ENCODE peak calls at places on chromosome 7, in nine cellular contexts. One of them, this sample, is unnamed. For H3K27me3, the result is how much of the 10 kb centered on the place peaks cover.

GRCh38 chr7:16465469-16466086 is at the start of gene SOSTDC1:
- DNase-seq in CD8-positive, alpha-beta memory T cell: no peak
- DNase-seq in brain microvascular endothelial cell: no peak
- DNase-seq in CD4-positive, alpha-beta T cell: no peak
- DNase-seq in tibial artery: no peak
- DNase-seq in dorsolateral prefrontal cortex: no peak
- DNase-seq in osteoblast: peak
- DNase-seq in astrocyte: peak
- DNase-seq in upper lobe of left lung: no peak
- DNase-seq in this sample: no peak

GRCh38 chr7:10536561-10536960 is 437.1 kb upstream of the PHF14 start:
- DNase-seq in upper lobe of left lung: no peak
- DNase-seq in brain microvascular endothelial cell: no peak
- DNase-seq in CD4-positive, alpha-beta T cell: no peak
- DNase-seq in osteoblast: no peak
- DNase-seq in dorsolateral prefrontal cortex: no peak
- DNase-seq in astrocyte: no peak
- DNase-seq in tibial artery: no peak
- DNase-seq in CD8-positive, alpha-beta memory T cell: no peak
- DNase-seq in this sample: no peak

GRCh38 chr7:20307119-20307518 is 23.6 kb upstream of the ITGB8 start:
- DNase-seq in brain microvascular endothelial cell: peak
- DNase-seq in tibial artery: no peak
- DNase-seq in osteoblast: no peak
- DNase-seq in dorsolateral prefrontal cortex: no peak
- DNase-seq in CD4-positive, alpha-beta T cell: no peak
- DNase-seq in CD8-positive, alpha-beta memory T cell: no peak
- DNase-seq in astrocyte: peak
- DNase-seq in upper lobe of left lung: no peak
- DNase-seq in this sample: peak

GRCh38 chr7:15446280-15446679 is 115.5 kb downstream of the AGMO start:
- DNase-seq in astrocyte: no peak
- DNase-seq in tibial artery: no peak
- DNase-seq in osteoblast: no peak
- DNase-seq in CD4-positive, alpha-beta T cell: no peak
- DNase-seq in upper lobe of left lung: no peak
- DNase-seq in brain microvascular endothelial cell: no peak
- DNase-seq in dorsolateral prefrontal cortex: no peak
- DNase-seq in CD8-positive, alpha-beta memory T cell: no peak
- DNase-seq in this sample: no peak

GRCh38 chr7:23804707-23805106 is 94.7 kb downstream of the STK31 start:
- DNase-seq in astrocyte: no peak
- DNase-seq in upper lobe of left lung: no peak
- DNase-seq in osteoblast: no peak
- DNase-seq in dorsolateral prefrontal cortex: no peak
- DNase-seq in brain microvascular endothelial cell: no peak
- DNase-seq in tibial artery: no peak
- DNase-seq in CD8-positive, alpha-beta memory T cell: no peak
- DNase-seq in CD4-positive, alpha-beta T cell: no peak
- DNase-seq in this sample: no peak

GRCh38 chr7:15686209-15686956 is at the start of gene MEOX2:
- DNase-seq in astrocyte: peak
- DNase-seq in upper lobe of left lung: peak
- DNase-seq in dorsolateral prefrontal cortex: no peak
- DNase-seq in CD8-positive, alpha-beta memory T cell: no peak
- DNase-seq in tibial artery: peak
- DNase-seq in osteoblast: peak
- DNase-seq in brain microvascular endothelial cell: peak
- DNase-seq in CD4-positive, alpha-beta T cell: no peak
- DNase-seq in this sample: peak

GRCh38 chr7:74272305-74273038 is 16.7 kb upstream of the CLIP2 start:
- DNase-seq in astrocyte: peak
- DNase-seq in CD4-positive, alpha-beta T cell: no peak
- DNase-seq in upper lobe of left lung: peak
- DNase-seq in osteoblast: peak
- DNase-seq in dorsolateral prefrontal cortex: peak
- DNase-seq in CD8-positive, alpha-beta memory T cell: no peak
- DNase-seq in tibial artery: peak
- DNase-seq in brain microvascular endothelial cell: peak
- DNase-seq in this sample: peak

GRCh38 chr7:73858807-73859206 is 2.2 kb upstream of the TMEM270 start:
- DNase-seq in CD4-positive, alpha-beta T cell: no peak
- DNase-seq in dorsolateral prefrontal cortex: no peak
- DNase-seq in upper lobe of left lung: no peak
- DNase-seq in osteoblast: peak
- DNase-seq in brain microvascular endothelial cell: no peak
- DNase-seq in CD8-positive, alpha-beta memory T cell: no peak
- DNase-seq in astrocyte: no peak
- DNase-seq in tibial artery: no peak
- DNase-seq in this sample: no peak

GRCh38 chr7:149669121-149669818 is 104.1 kb downstream of the ZNF467 start:
- DNase-seq in dorsolateral prefrontal cortex: no peak
- DNase-seq in tibial artery: no peak
- DNase-seq in astrocyte: no peak
- DNase-seq in upper lobe of left lung: no peak
- DNase-seq in osteoblast: peak
- DNase-seq in brain microvascular endothelial cell: no peak
- DNase-seq in CD8-positive, alpha-beta memory T cell: no peak
- DNase-seq in CD4-positive, alpha-beta T cell: no peak
- DNase-seq in this sample: peak

GRCh38 chr7:111264111-111264868 is 173.4 kb downstream of the LRRN3 start:
- DNase-seq in CD8-positive, alpha-beta memory T cell: no peak
- DNase-seq in osteoblast: no peak
- DNase-seq in dorsolateral prefrontal cortex: no peak
- DNase-seq in upper lobe of left lung: no peak
- DNase-seq in astrocyte: no peak
- DNase-seq in tibial artery: no peak
- DNase-seq in CD4-positive, alpha-beta T cell: no peak
- DNase-seq in brain microvascular endothelial cell: no peak
- DNase-seq in this sample: no peak

GRCh38 chr7:139648941-139649425 is 125.5 kb downstream of the CLEC2L start:
- DNase-seq in dorsolateral prefrontal cortex: no peak
- DNase-seq in brain microvascular endothelial cell: no peak
- DNase-seq in tibial artery: no peak
- DNase-seq in upper lobe of left lung: peak
- DNase-seq in CD4-positive, alpha-beta T cell: no peak
- DNase-seq in astrocyte: no peak
- DNase-seq in CD8-positive, alpha-beta memory T cell: no peak
- DNase-seq in osteoblast: no peak
- DNase-seq in this sample: no peak

GRCh38 chr7:44587843-44588711 is 6.0 kb upstream of the TMED4 start:
- DNase-seq in astrocyte: peak
- DNase-seq in dorsolateral prefrontal cortex: peak
- DNase-seq in upper lobe of left lung: peak
- DNase-seq in CD8-positive, alpha-beta memory T cell: peak
- DNase-seq in brain microvascular endothelial cell: peak
- DNase-seq in osteoblast: peak
- DNase-seq in CD4-positive, alpha-beta T cell: peak
- DNase-seq in tibial artery: no peak
- DNase-seq in this sample: peak

GRCh38 chr7:107014381-107015023 is 30.0 kb upstream of the PRKAR2B start:
- DNase-seq in tibial artery: no peak
- DNase-seq in osteoblast: no peak
- DNase-seq in brain microvascular endothelial cell: no peak
- DNase-seq in upper lobe of left lung: no peak
- DNase-seq in astrocyte: peak
- DNase-seq in CD4-positive, alpha-beta T cell: no peak
- DNase-seq in CD8-positive, alpha-beta memory T cell: no peak
- DNase-seq in dorsolateral prefrontal cortex: no peak
- DNase-seq in this sample: peak

GRCh38 chr7:53326634-53327033 is 291.2 kb downstream of the POM121L12 start:
- DNase-seq in CD4-positive, alpha-beta T cell: no peak
- DNase-seq in CD8-positive, alpha-beta memory T cell: no peak
- DNase-seq in osteoblast: no peak
- DNase-seq in dorsolateral prefrontal cortex: no peak
- DNase-seq in brain microvascular endothelial cell: no peak
- DNase-seq in astrocyte: no peak
- DNase-seq in upper lobe of left lung: no peak
- DNase-seq in tibial artery: no peak
- DNase-seq in this sample: no peak

GRCh38 chr7:153286763-153287162 is 527.2 kb downstream of the ACTR3B start:
- DNase-seq in osteoblast: no peak
- DNase-seq in astrocyte: no peak
- DNase-seq in dorsolateral prefrontal cortex: no peak
- DNase-seq in upper lobe of left lung: no peak
- DNase-seq in CD4-positive, alpha-beta T cell: no peak
- DNase-seq in tibial artery: no peak
- DNase-seq in CD8-positive, alpha-beta memory T cell: no peak
- DNase-seq in brain microvascular endothelial cell: no peak
- DNase-seq in this sample: no peak

GRCh38 chr7:85115006-85115405 is 71.8 kb downstream of the SEMA3D start:
- DNase-seq in dorsolateral prefrontal cortex: no peak
- DNase-seq in osteoblast: no peak
- DNase-seq in tibial artery: no peak
- DNase-seq in CD4-positive, alpha-beta T cell: no peak
- DNase-seq in brain microvascular endothelial cell: no peak
- DNase-seq in upper lobe of left lung: no peak
- DNase-seq in astrocyte: no peak
- DNase-seq in CD8-positive, alpha-beta memory T cell: no peak
- DNase-seq in this sample: no peak

DNA sequence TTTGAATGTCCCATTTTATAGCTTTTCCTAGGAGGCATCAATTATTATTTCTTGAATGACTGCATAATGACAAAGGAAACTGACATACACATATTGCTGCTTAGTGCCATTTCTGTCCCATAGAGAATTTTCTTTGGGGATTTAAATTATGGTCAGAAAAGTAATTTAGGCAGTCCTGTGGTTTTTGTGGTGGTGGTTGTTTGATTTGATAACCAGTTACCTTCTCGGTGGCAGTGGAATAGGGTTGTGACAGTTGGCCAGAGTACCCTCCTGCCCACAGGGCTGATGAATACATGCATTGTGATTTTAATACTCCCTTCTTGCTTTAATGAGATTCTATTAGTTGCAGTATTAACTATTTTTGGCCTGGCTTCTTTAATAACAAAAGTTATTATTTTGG is 6.6 kb upstream of the SGCE start:
- DNase-seq in CD8-positive, alpha-beta memory T cell: no peak
- DNase-seq in tibial artery: no peak
- DNase-seq in osteoblast: no peak
- DNase-seq in CD4-positive, alpha-beta T cell: no peak
- DNase-seq in brain microvascular endothelial cell: no peak
- DNase-seq in astrocyte: no peak
- DNase-seq in dorsolateral prefrontal cortex: no peak
- DNase-seq in upper lobe of left lung: no peak
- DNase-seq in this sample: no peak
- H3K27me3 ChIP-seq in CD8-positive, alpha-beta memory T cell: under half
- H3K27me3 ChIP-seq in tibial artery: under half
- H3K27me3 ChIP-seq in osteoblast: under half
- H3K27me3 ChIP-seq in CD4-positive, alpha-beta T cell: under half
- H3K27me3 ChIP-seq in brain microvascular endothelial cell: under half
- H3K27me3 ChIP-seq in astrocyte: under half
- H3K27me3 ChIP-seq in dorsolateral prefrontal cortex: under half
- H3K27me3 ChIP-seq in upper lobe of left lung: under half
- H3K27me3 ChIP-seq in this sample: under half

DNA sequence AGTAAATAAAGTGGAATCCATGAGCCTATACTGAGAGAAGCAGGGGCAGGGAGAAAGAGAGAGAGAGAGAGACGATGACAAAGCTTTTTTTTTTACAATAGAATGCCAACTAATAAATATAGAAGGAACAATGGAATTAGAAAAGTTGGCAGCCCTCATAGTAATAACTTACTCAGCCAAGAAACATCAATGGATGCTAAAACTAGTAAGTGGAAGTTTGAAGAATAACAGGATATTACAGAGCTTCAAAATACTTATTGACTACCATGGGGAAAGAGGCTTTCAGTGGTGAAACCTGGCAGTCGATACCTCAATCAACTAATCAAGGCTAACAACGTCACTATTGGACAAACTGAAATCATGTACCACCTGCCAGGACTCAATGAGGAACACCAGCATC is 100.5 kb upstream of the LRRC4 start:
- DNase-seq in osteoblast: no peak
- DNase-seq in tibial artery: no peak
- DNase-seq in upper lobe of left lung: no peak
- DNase-seq in brain microvascular endothelial cell: no peak
- DNase-seq in CD8-positive, alpha-beta memory T cell: no peak
- DNase-seq in astrocyte: no peak
- DNase-seq in CD4-positive, alpha-beta T cell: no peak
- DNase-seq in dorsolateral prefrontal cortex: no peak
- DNase-seq in this sample: no peak
- H3K27me3 ChIP-seq in osteoblast: half or more
- H3K27me3 ChIP-seq in tibial artery: under half
- H3K27me3 ChIP-seq in upper lobe of left lung: under half
- H3K27me3 ChIP-seq in brain microvascular endothelial cell: under half
- H3K27me3 ChIP-seq in CD8-positive, alpha-beta memory T cell: under half
- H3K27me3 ChIP-seq in astrocyte: under half
- H3K27me3 ChIP-seq in CD4-positive, alpha-beta T cell: under half
- H3K27me3 ChIP-seq in dorsolateral prefrontal cortex: under half
- H3K27me3 ChIP-seq in this sample: half or more

GRCh38 chr7:101944611-101945010 is 127.2 kb downstream of the CUX1 start:
- DNase-seq in astrocyte: no peak
- DNase-seq in tibial artery: no peak
- DNase-seq in dorsolateral prefrontal cortex: no peak
- DNase-seq in CD8-positive, alpha-beta memory T cell: no peak
- DNase-seq in osteoblast: no peak
- DNase-seq in CD4-positive, alpha-beta T cell: no peak
- DNase-seq in brain microvascular endothelial cell: no peak
- DNase-seq in upper lobe of left lung: no peak
- DNase-seq in this sample: no peak
- H3K27me3 ChIP-seq in astrocyte: under half
- H3K27me3 ChIP-seq in tibial artery: under half
- H3K27me3 ChIP-seq in dorsolateral prefrontal cortex: under half
- H3K27me3 ChIP-seq in CD8-positive, alpha-beta memory T cell: under half
- H3K27me3 ChIP-seq in osteoblast: under half
- H3K27me3 ChIP-seq in CD4-positive, alpha-beta T cell: under half
- H3K27me3 ChIP-seq in brain microvascular endothelial cell: under half
- H3K27me3 ChIP-seq in upper lobe of left lung: under half
- H3K27me3 ChIP-seq in this sample: under half

DNA sequence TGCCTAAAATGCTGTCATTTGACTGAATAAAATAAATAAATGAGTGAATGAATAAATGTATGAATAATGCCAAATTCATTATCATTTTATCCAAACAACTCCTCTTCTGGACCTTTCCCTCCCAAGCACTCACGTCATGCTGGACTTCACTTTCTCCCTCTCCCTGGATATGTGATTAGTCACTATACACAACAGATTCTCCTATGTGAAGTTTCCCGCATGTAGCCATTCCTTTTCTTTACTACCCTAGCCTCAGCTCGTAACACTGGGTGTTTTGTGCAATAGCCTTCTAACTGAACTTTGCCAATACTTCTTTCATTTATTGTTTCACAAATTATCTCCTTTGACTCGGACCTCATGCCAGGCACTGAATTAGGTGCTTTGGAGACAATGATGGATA is 87.6 kb upstream of the IL6 start:
- DNase-seq in dorsolateral prefrontal cortex: no peak
- DNase-seq in CD4-positive, alpha-beta T cell: no peak
- DNase-seq in astrocyte: peak
- DNase-seq in brain microvascular endothelial cell: no peak
- DNase-seq in osteoblast: peak
- DNase-seq in upper lobe of left lung: no peak
- DNase-seq in tibial artery: no peak
- DNase-seq in CD8-positive, alpha-beta memory T cell: no peak
- DNase-seq in this sample: peak
- H3K27me3 ChIP-seq in dorsolateral prefrontal cortex: under half
- H3K27me3 ChIP-seq in CD4-positive, alpha-beta T cell: under half
- H3K27me3 ChIP-seq in astrocyte: under half
- H3K27me3 ChIP-seq in brain microvascular endothelial cell: under half
- H3K27me3 ChIP-seq in osteoblast: under half
- H3K27me3 ChIP-seq in upper lobe of left lung: under half
- H3K27me3 ChIP-seq in tibial artery: under half
- H3K27me3 ChIP-seq in CD8-positive, alpha-beta memory T cell: under half
- H3K27me3 ChIP-seq in this sample: under half

GRCh38 chr7:29565982-29566746 is 2.5 kb downstream of the PRR15 start:
- DNase-seq in brain microvascular endothelial cell: no peak
- DNase-seq in osteoblast: peak
- DNase-seq in astrocyte: no peak
- DNase-seq in tibial artery: no peak
- DNase-seq in CD8-positive, alpha-beta memory T cell: no peak
- DNase-seq in dorsolateral prefrontal cortex: peak
- DNase-seq in CD4-positive, alpha-beta T cell: no peak
- DNase-seq in upper lobe of left lung: no peak
- DNase-seq in this sample: no peak
- H3K27me3 ChIP-seq in brain microvascular endothelial cell: under half
- H3K27me3 ChIP-seq in osteoblast: under half
- H3K27me3 ChIP-seq in astrocyte: under half
- H3K27me3 ChIP-seq in tibial artery: under half
- H3K27me3 ChIP-seq in CD8-positive, alpha-beta memory T cell: under half
- H3K27me3 ChIP-seq in dorsolateral prefrontal cortex: under half
- H3K27me3 ChIP-seq in CD4-positive, alpha-beta T cell: half or more
- H3K27me3 ChIP-seq in upper lobe of left lung: under half
- H3K27me3 ChIP-seq in this sample: under half